ENCODE peak calls at places on chromosomes 6 and 20, in five cellular contexts. One of them, this sample, is unnamed. For H3K4me1, the result is how much of the 10 kb centered on the place peaks cover.

GRCh38 chr6:188821-189655 is 103.2 kb upstream of the DUSP22 start:
- DNase-seq in SJSA1: peak
- DNase-seq in A549: peak
- DNase-seq in cardiac muscle cell: peak
- DNase-seq in tibial artery: peak
- DNase-seq in this sample: peak

GRCh38 chr6:113073611-113074191 is 726.6 kb downstream of the RFPL4B start:
- DNase-seq in SJSA1: peak
- DNase-seq in A549: no peak
- DNase-seq in cardiac muscle cell: no peak
- DNase-seq in tibial artery: no peak
- DNase-seq in this sample: peak

GRCh38 chr6:86937219-86938079 is at the start of gene HTR1E:
- DNase-seq in SJSA1: peak
- DNase-seq in A549: peak
- DNase-seq in cardiac muscle cell: peak
- DNase-seq in tibial artery: no peak
- DNase-seq in this sample: peak

GRCh38 chr6:54775586-54775985 is 71.0 kb upstream of the FAM83B start:
- DNase-seq in SJSA1: no peak
- DNase-seq in A549: no peak
- DNase-seq in cardiac muscle cell: no peak
- DNase-seq in tibial artery: no peak
- DNase-seq in this sample: no peak

GRCh38 chr6:118168421-118168820 is 261.4 kb downstream of the SLC35F1 start:
- DNase-seq in SJSA1: no peak
- DNase-seq in A549: no peak
- DNase-seq in cardiac muscle cell: no peak
- DNase-seq in tibial artery: no peak
- DNase-seq in this sample: no peak

GRCh38 chr20:38195041-38195504 is 30.0 kb upstream of the TGM2 start:
- DNase-seq in SJSA1: no peak
- DNase-seq in A549: no peak
- DNase-seq in cardiac muscle cell: no peak
- DNase-seq in tibial artery: no peak
- DNase-seq in this sample: peak

GRCh38 chr6:158121335-158121734 is 46.7 kb downstream of the SERAC1 start:
- DNase-seq in SJSA1: no peak
- DNase-seq in A549: no peak
- DNase-seq in cardiac muscle cell: no peak
- DNase-seq in tibial artery: no peak
- DNase-seq in this sample: peak

GRCh38 chr6:146813554-146813953 is 214.8 kb downstream of the ADGB start:
- DNase-seq in SJSA1: no peak
- DNase-seq in A549: no peak
- DNase-seq in cardiac muscle cell: no peak
- DNase-seq in tibial artery: no peak
- DNase-seq in this sample: peak

GRCh38 chr6:131116755-131117360 is 18.4 kb upstream of the AKAP7 start:
- DNase-seq in SJSA1: peak
- DNase-seq in A549: peak
- DNase-seq in cardiac muscle cell: peak
- DNase-seq in tibial artery: no peak
- DNase-seq in this sample: peak

GRCh38 chr6:14734416-14735340 is 511.2 kb upstream of the JARID2 start:
- DNase-seq in SJSA1: peak
- DNase-seq in A549: no peak
- DNase-seq in cardiac muscle cell: no peak
- DNase-seq in tibial artery: no peak
- DNase-seq in this sample: no peak

GRCh38 chr6:163338671-163339405 is 75.7 kb upstream of the QKI start:
- DNase-seq in SJSA1: peak
- DNase-seq in A549: no peak
- DNase-seq in cardiac muscle cell: peak
- DNase-seq in tibial artery: no peak
- DNase-seq in this sample: peak

GRCh38 chr6:163337958-163338357 is 76.6 kb upstream of the QKI start:
- DNase-seq in SJSA1: no peak
- DNase-seq in A549: no peak
- DNase-seq in cardiac muscle cell: no peak
- DNase-seq in tibial artery: no peak
- DNase-seq in this sample: no peak

GRCh38 chr6:163340201-163340887 is 74.2 kb upstream of the QKI start:
- DNase-seq in SJSA1: no peak
- DNase-seq in A549: no peak
- DNase-seq in cardiac muscle cell: no peak
- DNase-seq in tibial artery: no peak
- DNase-seq in this sample: no peak

GRCh38 chr6:163341224-163341623 is 73.3 kb upstream of the QKI start:
- DNase-seq in SJSA1: no peak
- DNase-seq in A549: no peak
- DNase-seq in cardiac muscle cell: no peak
- DNase-seq in tibial artery: no peak
- DNase-seq in this sample: no peak

DNA sequence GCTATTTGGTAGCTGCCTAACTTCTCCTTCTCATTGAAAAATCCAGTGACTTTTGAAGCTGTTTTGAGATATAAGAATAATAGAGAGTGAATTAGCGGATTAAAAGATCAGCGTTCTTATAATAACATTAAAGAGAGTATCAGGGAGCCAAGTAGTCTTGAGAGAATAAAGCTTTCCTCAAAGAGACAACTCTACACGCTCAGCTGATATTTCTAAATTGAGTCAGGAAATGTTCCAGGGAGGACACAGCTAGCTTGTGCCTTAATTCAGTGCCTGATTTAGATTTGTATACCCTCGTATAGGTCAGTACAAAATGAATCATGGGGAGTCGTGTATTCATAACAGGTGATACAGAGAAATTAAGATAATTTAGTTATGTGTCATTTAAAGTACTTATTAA is 75.1 kb upstream of the QKI start:
- DNase-seq in SJSA1: no peak
- DNase-seq in A549: no peak
- DNase-seq in cardiac muscle cell: no peak
- DNase-seq in tibial artery: no peak
- DNase-seq in this sample: no peak
- H3K4me1 ChIP-seq in SJSA1: under half
- H3K4me1 ChIP-seq in A549: under half
- H3K4me1 ChIP-seq in cardiac muscle cell: half or more
- H3K4me1 ChIP-seq in tibial artery: under half
- H3K4me1 ChIP-seq in this sample: under half

DNA sequence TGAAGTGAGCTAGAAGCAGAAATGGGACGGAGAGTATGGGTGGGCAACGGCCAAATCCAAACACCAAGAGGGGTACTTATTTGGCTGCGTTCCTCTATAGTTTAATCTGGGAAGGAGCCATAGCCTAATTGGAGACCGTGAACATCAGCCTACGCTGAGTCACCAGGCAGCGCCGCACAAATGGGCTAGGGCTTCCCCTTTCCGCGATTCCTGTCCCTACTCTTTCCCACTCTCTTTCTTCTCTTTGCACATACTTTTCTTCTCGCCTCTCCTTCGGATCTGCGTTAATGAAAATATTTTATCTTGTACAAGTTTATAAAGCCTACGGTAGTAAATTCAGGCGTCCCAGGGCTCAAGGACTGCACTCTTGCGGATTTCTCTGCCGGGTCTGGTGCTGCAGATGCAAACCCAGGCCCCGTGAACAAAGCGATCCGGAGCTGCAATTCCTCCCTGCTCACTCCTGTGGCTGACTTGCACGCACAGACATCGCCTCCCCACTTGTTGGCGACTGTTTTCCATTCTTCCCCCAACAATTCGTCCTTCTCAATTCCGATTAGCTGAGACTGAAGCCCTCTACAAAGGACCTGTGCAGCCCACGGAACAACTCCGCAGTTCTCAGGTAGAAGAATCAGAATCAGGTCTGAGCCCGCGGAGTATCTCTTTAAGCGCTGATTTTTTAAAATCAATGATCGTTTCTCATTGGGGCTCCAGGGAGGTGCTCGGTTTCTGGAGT is 4.2 kb upstream of the TBX18 start:
- DNase-seq in SJSA1: peak
- DNase-seq in A549: peak
- DNase-seq in cardiac muscle cell: no peak
- DNase-seq in tibial artery: peak
- DNase-seq in this sample: peak
- H3K4me3 ChIP-seq in SJSA1: peak
- H3K4me3 ChIP-seq in A549: peak
- H3K4me3 ChIP-seq in cardiac muscle cell: no peak
- H3K4me3 ChIP-seq in tibial artery: peak
- H3K4me3 ChIP-seq in this sample: peak

GRCh38 chr20:20411841-20412240 is 43.9 kb downstream of the INSM1 start:
- DNase-seq in SJSA1: no peak
- DNase-seq in A549: no peak
- DNase-seq in cardiac muscle cell: no peak
- DNase-seq in tibial artery: no peak
- DNase-seq in this sample: no peak
- H3K27ac ChIP-seq in SJSA1: no peak
- H3K27ac ChIP-seq in A549: no peak
- H3K27ac ChIP-seq in cardiac muscle cell: no peak
- H3K27ac ChIP-seq in tibial artery: no peak
- H3K27ac ChIP-seq in this sample: no peak

GRCh38 chr6:35596448-35597442 is 84.0 kb upstream of the TULP1 start:
- DNase-seq in SJSA1: peak
- DNase-seq in A549: no peak
- DNase-seq in cardiac muscle cell: no peak
- DNase-seq in tibial artery: no peak
- DNase-seq in this sample: no peak

GRCh38 chr6:35589904-35590303 is 77.2 kb upstream of the TULP1 start:
- DNase-seq in SJSA1: no peak
- DNase-seq in A549: no peak
- DNase-seq in cardiac muscle cell: no peak
- DNase-seq in tibial artery: no peak
- DNase-seq in this sample: no peak

GRCh38 chr6:35592178-35592577 is 79.5 kb upstream of the TULP1 start:
- DNase-seq in SJSA1: no peak
- DNase-seq in A549: no peak
- DNase-seq in cardiac muscle cell: no peak
- DNase-seq in tibial artery: no peak
- DNase-seq in this sample: no peak

GRCh38 chr6:35590622-35591066 is 77.9 kb upstream of the TULP1 start:
- DNase-seq in SJSA1: no peak
- DNase-seq in A549: no peak
- DNase-seq in cardiac muscle cell: no peak
- DNase-seq in tibial artery: peak
- DNase-seq in this sample: no peak

GRCh38 chr6:35594503-35595186 is 81.9 kb upstream of the TULP1 start:
- DNase-seq in SJSA1: no peak
- DNase-seq in A549: no peak
- DNase-seq in cardiac muscle cell: no peak
- DNase-seq in tibial artery: no peak
- DNase-seq in this sample: no peak
- H3K4me1 ChIP-seq in SJSA1: under half
- H3K4me1 ChIP-seq in A549: under half
- H3K4me1 ChIP-seq in cardiac muscle cell: under half
- H3K4me1 ChIP-seq in tibial artery: half or more
- H3K4me1 ChIP-seq in this sample: under half

DNA sequence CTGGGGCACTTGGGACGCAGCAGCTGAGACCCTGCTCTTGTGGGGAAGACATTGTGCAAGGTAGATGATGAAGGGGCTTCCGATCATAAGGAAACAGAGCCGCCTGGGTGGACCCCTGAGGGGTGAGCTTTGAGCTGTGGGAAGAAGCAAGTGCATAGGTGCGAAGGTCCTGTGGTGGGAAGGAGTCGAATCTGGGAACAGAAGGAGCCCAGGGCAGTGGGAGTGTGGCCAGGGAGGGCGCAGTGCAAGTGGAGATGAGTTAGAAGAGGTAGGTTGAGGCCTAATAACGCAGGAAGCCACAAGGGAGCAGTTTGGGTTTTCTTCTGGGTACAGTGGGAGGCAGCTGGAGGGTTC is 10.3 kb downstream of the RBM38 start:
- DNase-seq in SJSA1: no peak
- DNase-seq in A549: no peak
- DNase-seq in cardiac muscle cell: no peak
- DNase-seq in tibial artery: no peak
- DNase-seq in this sample: no peak
- H3K4me3 ChIP-seq in SJSA1: no peak
- H3K4me3 ChIP-seq in A549: no peak
- H3K4me3 ChIP-seq in cardiac muscle cell: no peak
- H3K4me3 ChIP-seq in tibial artery: no peak
- H3K4me3 ChIP-seq in this sample: no peak

GRCh38 chr6:155253337-155253736 is 10.5 kb upstream of the CLDN20 start:
- DNase-seq in SJSA1: no peak
- DNase-seq in A549: no peak
- DNase-seq in cardiac muscle cell: no peak
- DNase-seq in tibial artery: no peak
- DNase-seq in this sample: no peak
- H3K27ac ChIP-seq in SJSA1: no peak
- H3K27ac ChIP-seq in A549: no peak
- H3K27ac ChIP-seq in cardiac muscle cell: no peak
- H3K27ac ChIP-seq in tibial artery: no peak
- H3K27ac ChIP-seq in this sample: no peak

DNA sequence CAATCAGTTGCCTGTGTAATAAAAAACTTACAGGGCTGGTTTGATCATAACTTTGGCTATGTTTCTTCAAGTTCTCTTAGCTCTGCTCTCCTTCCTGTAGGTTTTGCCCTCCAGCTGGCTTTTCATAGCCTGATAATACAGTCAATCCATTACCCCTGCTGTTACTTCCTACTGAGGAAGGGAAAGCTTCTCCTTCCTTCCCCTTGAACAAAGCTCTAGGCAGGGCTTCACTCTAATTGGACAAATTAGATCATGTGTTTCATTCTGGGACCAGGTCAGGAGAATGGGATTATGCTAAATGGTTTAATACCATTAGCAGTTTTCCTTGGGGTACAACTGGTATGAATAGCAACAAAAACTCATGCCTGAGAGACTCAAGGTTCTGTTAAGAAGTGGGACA is 106.8 kb upstream of the MCHR2 start:
- DNase-seq in SJSA1: no peak
- DNase-seq in A549: no peak
- DNase-seq in cardiac muscle cell: no peak
- DNase-seq in tibial artery: no peak
- DNase-seq in this sample: no peak
- H3K4me1 ChIP-seq in SJSA1: under half
- H3K4me1 ChIP-seq in A549: under half
- H3K4me1 ChIP-seq in cardiac muscle cell: under half
- H3K4me1 ChIP-seq in tibial artery: under half
- H3K4me1 ChIP-seq in this sample: under half

GRCh38 chr20:32108814-32109391 is 611 bp upstream of the TM9SF4 start:
- DNase-seq in SJSA1: no peak
- DNase-seq in A549: no peak
- DNase-seq in cardiac muscle cell: no peak
- DNase-seq in tibial artery: no peak
- DNase-seq in this sample: no peak
- H3K4me3 ChIP-seq in SJSA1: peak
- H3K4me3 ChIP-seq in A549: peak
- H3K4me3 ChIP-seq in cardiac muscle cell: peak
- H3K4me3 ChIP-seq in tibial artery: peak
- H3K4me3 ChIP-seq in this sample: peak

DNA sequence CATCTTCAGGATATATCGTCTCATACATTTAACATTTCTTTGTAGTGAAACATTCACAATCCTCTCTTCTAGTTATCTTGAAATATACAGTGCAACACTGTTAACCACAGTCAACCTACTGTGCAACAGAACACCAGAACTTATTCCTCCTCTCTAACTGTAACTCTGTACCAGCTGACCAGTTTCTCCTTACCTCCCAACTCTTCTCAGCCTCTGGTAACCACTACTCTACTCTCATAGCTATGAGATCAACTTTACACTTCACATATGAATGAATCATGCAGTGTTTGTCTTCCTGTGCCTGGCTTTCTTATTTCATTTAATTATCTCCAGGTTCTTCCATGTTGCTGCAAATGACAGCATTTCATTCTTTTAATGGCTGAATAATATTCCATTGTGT is 337.6 kb downstream of the BTBD9 start:
- DNase-seq in SJSA1: no peak
- DNase-seq in A549: no peak
- DNase-seq in cardiac muscle cell: no peak
- DNase-seq in tibial artery: no peak
- DNase-seq in this sample: no peak
- H3K27ac ChIP-seq in SJSA1: no peak
- H3K27ac ChIP-seq in A549: no peak
- H3K27ac ChIP-seq in cardiac muscle cell: no peak
- H3K27ac ChIP-seq in tibial artery: no peak
- H3K27ac ChIP-seq in this sample: no peak